ENCODE peak calls at places on chromosomes 2 and 18, in five cellular contexts. L is spleen, K is Peyer's patch, E is lower lobe of right lung, W is uterus. R is an unnamed sample.
A peak's percentile ranks its signal among the peaks of the same experiment; 100 is the strongest.

GRCh38 chr18:74116628-74117554 is 30.7 kb downstream of the FBXO15 start:
- DNase-seq in L (peak; percentile 40), K (no peak), E (no peak), W (no peak), R (peak; percentile 63)

GRCh38 chr2:167293172-167293781 is 405.0 kb downstream of the XIRP2 start:
- DNase-seq in L (no peak), K (no peak), E (peak; percentile 44), W (peak; percentile 15), R (peak; percentile 33)

GRCh38 chr2:179454443-179455218 is 190.0 kb upstream of the SESTD1 start:
- DNase-seq in L (no peak), K (no peak), E (no peak), W (no peak), R (no peak)

GRCh38 chr2:232541961-232542714 is 2.6 kb downstream of the CHRNG start:
- DNase-seq in L (no peak), K (no peak), E (no peak), W (no peak), R (no peak)

GRCh38 chr2:47313141-47313691 is 89.7 kb upstream of the MSH2 start:
- DNase-seq in L (peak; percentile 43), K (no peak), E (peak; percentile 35), W (no peak), R (peak; percentile 54)

GRCh38 chr2:43178602-43179542 is 47.5 kb downstream of the ZFP36L2 start:
- DNase-seq in L (peak; percentile 89), K (no peak), E (peak; percentile 81), W (peak; percentile 88), R (peak; percentile 81)

GRCh38 chr2:207987025-207987716 is 38.2 kb downstream of the PLEKHM3 start:
- DNase-seq in L (no peak), K (no peak), E (no peak), W (no peak), R (no peak)

GRCh38 chr2:43459455-43459854 is 136.4 kb downstream of the THADA start:
- DNase-seq in L (no peak), K (no peak), E (no peak), W (no peak), R (no peak)

GRCh38 chr2:223580951-223581350 is 21.2 kb downstream of the SCG2 start:
- DNase-seq in L (no peak), K (no peak), E (no peak), W (no peak), R (no peak)

GRCh38 chr18:35050004-35050623 is 8.9 kb downstream of the MAPRE2 start:
- DNase-seq in L (no peak), K (no peak), E (no peak), W (no peak), R (no peak)

GRCh38 chr2:75609334-75609689 is 37.3 kb upstream of the MRPL19 start:
- DNase-seq in L (no peak), K (no peak), E (no peak), W (no peak), R (no peak)

GRCh38 chr18:6412933-6413472 is 1.7 kb downstream of the L3MBTL4 start:
- DNase-seq in L (no peak), K (no peak), E (no peak), W (no peak), R (no peak)

GRCh38 chr18:896315-896714 is 8.4 kb upstream of the ADCYAP1 start:
- DNase-seq in L (no peak), K (no peak), E (no peak), W (no peak), R (no peak)

GRCh38 chr2:241722896-241723454 is 11.5 kb upstream of the D2HGDH start:
- DNase-seq in L (no peak), K (no peak), E (no peak), W (no peak), R (no peak)

GRCh38 chr2:218024871-218025270 is 22.1 kb upstream of the TNS1 start:
- DNase-seq in L (peak; percentile 35), K (no peak), E (no peak), W (peak; percentile 5), R (no peak)

GRCh38 chr2:36740031-36740430 is 43.5 kb downstream of the VIT start:
- DNase-seq in L (no peak), K (no peak), E (no peak), W (no peak), R (no peak)

GRCh38 chr2:164992818-164993217 is 37.5 kb upstream of the SLC38A11 start:
- DNase-seq in L (no peak), K (peak; percentile 38), E (no peak), W (no peak), R (no peak)

GRCh38 chr18:77198663-77199062 is 51.0 kb upstream of the GALR1 start:
- DNase-seq in L (no peak), K (no peak), E (no peak), W (no peak), R (no peak)

GRCh38 chr18:23563377-23564043 is 22.8 kb downstream of the NPC1 start:
- DNase-seq in L (no peak), K (no peak), E (no peak), W (no peak), R (no peak)

GRCh38 chr2:205259131-205259530 is 423.2 kb upstream of the NRP2 start:
- DNase-seq in L (no peak), K (no peak), E (no peak), W (no peak), R (no peak)

GRCh38 chr18:1052301-1052700 is 147.6 kb downstream of the ADCYAP1 start:
- DNase-seq in L (no peak), K (no peak), E (no peak), W (no peak), R (no peak)

GRCh38 chr2:143455317-143455716 is 326.1 kb downstream of the ARHGAP15 start:
- DNase-seq in L (no peak), K (no peak), E (no peak), W (no peak), R (no peak)

GRCh38 chr2:157830696-157831570 is 45.2 kb downstream of the ACVR1 start:
- DNase-seq in L (no peak), K (no peak), E (no peak), W (no peak), R (no peak)

GRCh38 chr2:117814417-117815264 is at the start of gene DDX18:
- DNase-seq in L (peak; percentile 98), K (peak; percentile 96), E (peak; percentile 98), W (peak; percentile 98), R (peak; percentile 97)

GRCh38 chr18:44586782-44587524 is 93.7 kb upstream of the SETBP1 start:
- DNase-seq in L (no peak), K (no peak), E (no peak), W (peak; percentile 31), R (no peak)

GRCh38 chr2:63790913-63791312 is 50.8 kb upstream of the UGP2 start:
- DNase-seq in L (no peak), K (no peak), E (no peak), W (peak; percentile 21), R (no peak)

GRCh38 chr2:81481994-81482368 is 1177.4 kb upstream of the LRRTM1 start:
- DNase-seq in L (no peak), K (no peak), E (no peak), W (no peak), R (no peak)

GRCh38 chr2:55760125-55760524 is 66.5 kb upstream of the PNPT1 start:
- DNase-seq in L (no peak), K (no peak), E (no peak), W (no peak), R (no peak)

GRCh38 chr2:7825591-7826312 is 856.1 kb upstream of the ID2 start:
- DNase-seq in L (no peak), K (no peak), E (no peak), W (no peak), R (no peak)

GRCh38 chr2:143477724-143478443 is 348.7 kb downstream of the ARHGAP15 start:
- DNase-seq in L (no peak), K (no peak), E (no peak), W (no peak), R (no peak)

GRCh38 chr2:213991454-213992108 is 419.3 kb upstream of the VWC2L start:
- DNase-seq in L (no peak), K (no peak), E (no peak), W (no peak), R (no peak)

GRCh38 chr18:23574611-23575308 is 11.5 kb downstream of the NPC1 start:
- DNase-seq in L (no peak), K (no peak), E (no peak), W (no peak), R (no peak)

GRCh38 chr18:22230403-22231042 is 61.1 kb downstream of the GATA6 start:
- DNase-seq in L (no peak), K (no peak), E (no peak), W (no peak), R (no peak)

GRCh38 chr2:30234180-30234971 is 3.0 kb downstream of the LBH start:
- DNase-seq in L (peak; percentile 79), K (peak; percentile 60), E (no peak), W (peak; percentile 60), R (no peak)

GRCh38 chr2:133975676-133976428 is 278.0 kb upstream of the MGAT5 start:
- DNase-seq in L (no peak), K (no peak), E (no peak), W (no peak), R (no peak)

GRCh38 chr2:159802673-159803072 is 4.7 kb upstream of the CD302 start:
- DNase-seq in L (no peak), K (no peak), E (no peak), W (no peak), R (no peak)
- H3K4me3 ChIP-seq in L (no peak overlapping the region), K (no peak overlapping the region), E (no peak overlapping the region), W (no peak overlapping the region), R (no peak overlapping the region)

GRCh38 chr2:18154812-18155211 is 276.3 kb downstream of the KCNS3 start:
- DNase-seq in L (no peak), K (no peak), E (no peak), W (no peak), R (no peak)

GRCh38 chr2:18151237-18151636 is 272.8 kb downstream of the KCNS3 start:
- DNase-seq in L (no peak), K (no peak), E (no peak), W (no peak), R (no peak)

GRCh38 chr2:18154259-18154658 is 275.8 kb downstream of the KCNS3 start:
- DNase-seq in L (no peak), K (no peak), E (no peak), W (no peak), R (no peak)

GRCh38 chr2:18153741-18154140 is 275.3 kb downstream of the KCNS3 start:
- DNase-seq in L (no peak), K (no peak), E (no peak), W (no peak), R (no peak)

GRCh38 chr2:18149660-18150246 is 271.3 kb downstream of the KCNS3 start:
- DNase-seq in L (no peak), K (no peak), E (no peak), W (no peak), R (no peak)
- TF ChIP-seq CTCF in L (peak; percentile 29), K (peak; percentile 55), E (peak; percentile 66), W (peak; percentile 38), R (peak; percentile 55)

DNA sequence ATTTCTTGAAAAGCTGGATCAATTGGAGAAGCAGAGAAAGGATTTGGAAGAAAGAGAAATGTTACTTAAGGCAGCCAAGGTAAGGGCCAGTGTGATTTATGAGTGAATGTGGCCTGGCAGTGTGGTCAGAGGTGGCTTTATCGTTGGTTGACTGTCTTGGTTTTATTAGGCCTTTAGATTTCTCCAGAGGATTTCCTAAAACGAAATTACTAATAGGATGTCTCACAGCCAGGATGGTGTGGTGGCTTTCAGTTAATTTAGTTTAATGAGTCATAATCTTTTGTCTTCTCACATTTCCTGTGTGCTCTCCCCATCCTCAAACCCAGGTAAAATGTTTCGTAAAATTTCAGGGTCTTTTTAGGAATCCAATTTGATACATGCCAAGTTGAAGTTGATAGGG is 100.8 kb downstream of the TAF4B start:
- DNase-seq in L (no peak), K (no peak), E (no peak), W (no peak), R (no peak)
- H3K4me3 ChIP-seq in L (no peak overlapping the region), K (no peak overlapping the region), E (no peak overlapping the region), W (no peak overlapping the region), R (no peak overlapping the region)

GRCh38 chr2:174522553-174522952 is 35.7 kb upstream of the GPR155 start:
- DNase-seq in L (no peak), K (no peak), E (no peak), W (no peak), R (no peak)
- TF ChIP-seq CTCF in L (peak; percentile 35), K (peak; percentile 28), E (peak; percentile 28), W (no peak), R (no peak)

R was measured in mucosa of descending colon.